ENCODE peak calls at places on chromosome 7, in seven cellular contexts. M is tibial artery; O is CD8-positive, alpha-beta T cell; Y is GM06990; Q is lower lobe of right lung; F is cardiac fibroblast; E is colonic mucosa. I is an unnamed sample.

GRCh38 chr7:341841-342638 is 52.1 kb downstream of the FOXL3 start:
- DNase-seq in M (no peak), O (no peak), Y (no peak), Q (no peak), F (no peak), E (peak; percentile 70), I (peak; percentile 42)

GRCh38 chr7:476736-477360 is 42.8 kb downstream of the PDGFA start:
- DNase-seq in M (peak; percentile 43), O (no peak), Y (no peak), Q (no peak), F (no peak), E (no peak), I (no peak)

GRCh38 chr7:105776068-105776790 is 100.2 kb downstream of the ATXN7L1 start:
- DNase-seq in M (peak; percentile 74), O (no peak), Y (no peak), Q (no peak), F (peak; percentile 97), E (peak; percentile 32), I (no peak)

GRCh38 chr7:81256991-81257390 is 338.1 kb upstream of the SEMA3C start:
- DNase-seq in M (no peak), O (no peak), Y (no peak), Q (no peak), F (peak; percentile 57), E (no peak), I (no peak)

GRCh38 chr7:104064969-104065387 is 75.5 kb upstream of the RELN start:
- DNase-seq in M (no peak), O (no peak), Y (no peak), Q (no peak), F (no peak), E (no peak), I (no peak)

GRCh38 chr7:33769930-33770329 is 135.4 kb upstream of the BMPER start:
- DNase-seq in M (no peak), O (no peak), Y (no peak), Q (no peak), F (no peak), E (no peak), I (no peak)

GRCh38 chr7:123011766-123012369 is 16.4 kb upstream of the TAS2R16 start:
- DNase-seq in M (no peak), O (no peak), Y (no peak), Q (no peak), F (no peak), E (no peak), I (no peak)

GRCh38 chr7:85287126-85287825 is 100.4 kb upstream of the SEMA3D start:
- DNase-seq in M (no peak), O (no peak), Y (no peak), Q (no peak), F (peak; percentile 10), E (no peak), I (no peak)

GRCh38 chr7:43522406-43523156 is 60.3 kb upstream of the STK17A start:
- DNase-seq in M (no peak), O (no peak), Y (no peak), Q (no peak), F (peak; percentile 54), E (no peak), I (no peak)

GRCh38 chr7:40717242-40717641 is 582.4 kb downstream of the SUGCT start:
- DNase-seq in M (peak; percentile 93), O (no peak), Y (peak; percentile 53), Q (peak; percentile 49), F (peak; percentile 92), E (peak; percentile 39), I (no peak)

GRCh38 chr7:105934577-105935185 is 28.4 kb upstream of the CDHR3 start:
- DNase-seq in M (no peak), O (no peak), Y (no peak), Q (no peak), F (peak; percentile 79), E (no peak), I (peak; percentile 18)

GRCh38 chr7:115146148-115146547 is 224.3 kb downstream of the MDFIC start:
- DNase-seq in M (no peak), O (no peak), Y (no peak), Q (no peak), F (no peak), E (no peak), I (no peak)

GRCh38 chr7:63067897-63068585 is 930.6 kb upstream of the ZNF722 start:
- DNase-seq in M (peak; percentile 50), O (no peak), Y (no peak), Q (no peak), F (no peak), E (no peak), I (no peak)

GRCh38 chr7:114539575-114539974 is 125.0 kb downstream of the FOXP2 start:
- DNase-seq in M (no peak), O (no peak), Y (no peak), Q (no peak), F (peak; percentile 58), E (peak; percentile 21), I (no peak)

GRCh38 chr7:125504848-125505247 is 575.2 kb upstream of the POT1 start:
- DNase-seq in M (no peak), O (no peak), Y (no peak), Q (no peak), F (no peak), E (no peak), I (no peak)

GRCh38 chr7:50379082-50379481 is 71.1 kb downstream of the FIGNL1 start:
- DNase-seq in M (no peak), O (no peak), Y (no peak), Q (no peak), F (no peak), E (no peak), I (peak; percentile 28)

GRCh38 chr7:46672861-46673260 is 751.8 kb upstream of the IGFBP3 start:
- DNase-seq in M (no peak), O (no peak), Y (no peak), Q (no peak), F (no peak), E (no peak), I (no peak)

GRCh38 chr7:48052748-48053147 is 17.4 kb downstream of the C7orf57 start:
- DNase-seq in M (no peak), O (no peak), Y (no peak), Q (no peak), F (peak; percentile 71), E (no peak), I (no peak)

GRCh38 chr7:42217053-42217452 is 20.0 kb downstream of the GLI3 start:
- DNase-seq in M (no peak), O (no peak), Y (no peak), Q (no peak), F (no peak), E (no peak), I (no peak)

GRCh38 chr7:79506481-79506880 is 53.0 kb upstream of the MAGI2 start:
- DNase-seq in M (no peak), O (no peak), Y (no peak), Q (no peak), F (peak; percentile 61), E (no peak), I (no peak)

GRCh38 chr7:47489624-47490023 is 92.3 kb downstream of the TNS3 start:
- DNase-seq in M (no peak), O (no peak), Y (no peak), Q (no peak), F (no peak), E (no peak), I (no peak)

GRCh38 chr7:39683216-39683845 is 60.0 kb downstream of the RALA start:
- DNase-seq in M (no peak), O (no peak), Y (no peak), Q (no peak), F (peak; percentile 75), E (no peak), I (no peak)

GRCh38 chr7:100691676-100692577 is 2.1 kb downstream of the GIGYF1 start:
- DNase-seq in M (peak; percentile 87), O (peak; percentile 88), Y (peak; percentile 66), Q (peak; percentile 84), F (peak; percentile 75), E (peak; percentile 88), I (peak; percentile 79)

GRCh38 chr7:20998309-20998708 is 211.6 kb upstream of the SP8 start:
- DNase-seq in M (no peak), O (no peak), Y (no peak), Q (no peak), F (no peak), E (no peak), I (no peak)

GRCh38 chr7:153193144-153193595 is 433.6 kb downstream of the ACTR3B start:
- DNase-seq in M (no peak), O (no peak), Y (peak; percentile 3), Q (peak; percentile 57), F (no peak), E (no peak), I (peak; percentile 32)

GRCh38 chr7:108920490-108920889 is 350.8 kb downstream of the DNAJB9 start:
- DNase-seq in M (no peak), O (no peak), Y (no peak), Q (no peak), F (no peak), E (no peak), I (no peak)

GRCh38 chr7:43083091-43083490 is 29.4 kb upstream of the HECW1 start:
- DNase-seq in M (no peak), O (no peak), Y (no peak), Q (no peak), F (no peak), E (no peak), I (no peak)

GRCh38 chr7:2149672-2150444 is 82.9 kb downstream of the MAD1L1 start:
- DNase-seq in M (no peak), O (no peak), Y (no peak), Q (no peak), F (no peak), E (no peak), I (no peak)

GRCh38 chr7:75033064-75033463 is 40.5 kb downstream of the RCC1L start:
- DNase-seq in M (no peak), O (no peak), Y (no peak), Q (no peak), F (peak; percentile 13), E (no peak), I (no peak)

GRCh38 chr7:80552304-80552703 is 40.4 kb upstream of the GNAT3 start:
- DNase-seq in M (no peak), O (no peak), Y (no peak), Q (no peak), F (no peak), E (no peak), I (no peak)

GRCh38 chr7:134943785-134944400 is 42.4 kb upstream of the AGBL3 start:
- DNase-seq in M (no peak), O (no peak), Y (no peak), Q (no peak), F (peak; percentile 53), E (no peak), I (no peak)
- TF ChIP-seq CTCF in M (peak; percentile 16), O (no peak), Y (peak; percentile 49), Q (peak; percentile 30), F (peak; percentile 18), E (no peak), I (peak; percentile 54)

GRCh38 chr7:55549457-55549856 is 22.8 kb downstream of the VOPP1 start:
- DNase-seq in M (no peak), O (no peak), Y (peak; percentile 54), Q (no peak), F (no peak), E (no peak), I (no peak)
- TF ChIP-seq CTCF in M (no peak), O (no peak), Y (no peak), Q (no peak), F (no peak), E (no peak), I (no peak)

GRCh38 chr7:148296994-148297644 is 293.4 kb upstream of the C7orf33 start:
- DNase-seq in M (no peak), O (no peak), Y (no peak), Q (no peak), F (no peak), E (no peak), I (no peak)
- TF ChIP-seq CTCF in M (no peak), O (no peak), Y (no peak), Q (no peak), F (no peak), E (no peak), I (peak; percentile 21)

GRCh38 chr7:27814054-27814453 is 74.1 kb downstream of the TAX1BP1 start:
- DNase-seq in M (no peak), O (no peak), Y (no peak), Q (no peak), F (peak; percentile 56), E (no peak), I (no peak)
- TF ChIP-seq CTCF in M (no peak), O (no peak), Y (no peak), Q (no peak), F (no peak), E (no peak), I (no peak)

I was measured in progenitor cell of endocrine pancreas.